ENCODE peak calls at places on chromosome 4, in six cellular contexts. One of them, this sample, is unnamed.

GRCh38 chr4:108512615-108513505 is 107.5 kb upstream of the RPL34 start:
- DNase-seq in T47D: peak; percentile 2
- DNase-seq in GM23248: peak; percentile 37
- DNase-seq in EH: peak; percentile 33
- DNase-seq in T-helper 17 cell: no peak
- DNase-seq in small intestine: peak; percentile 27
- DNase-seq in this sample: no peak

GRCh38 chr4:112717856-112718255 is 80.9 kb downstream of the LARP7 start:
- DNase-seq in T47D: no peak
- DNase-seq in GM23248: no peak
- DNase-seq in EH: no peak
- DNase-seq in T-helper 17 cell: no peak
- DNase-seq in small intestine: no peak
- DNase-seq in this sample: no peak

GRCh38 chr4:166675411-166675810 is 558.9 kb downstream of the SPOCK3 start:
- DNase-seq in T47D: no peak
- DNase-seq in GM23248: peak; percentile 1
- DNase-seq in EH: peak; percentile 28
- DNase-seq in T-helper 17 cell: no peak
- DNase-seq in small intestine: no peak
- DNase-seq in this sample: no peak

GRCh38 chr4:169122405-169122804 is 112.3 kb upstream of the CBR4 start:
- DNase-seq in T47D: no peak
- DNase-seq in GM23248: no peak
- DNase-seq in EH: no peak
- DNase-seq in T-helper 17 cell: no peak
- DNase-seq in small intestine: no peak
- DNase-seq in this sample: no peak

GRCh38 chr4:2948895-2949781 is 14.1 kb downstream of the NOP14 start:
- DNase-seq in T47D: peak; percentile 64
- DNase-seq in GM23248: peak; percentile 50
- DNase-seq in EH: peak; percentile 55
- DNase-seq in T-helper 17 cell: no peak
- DNase-seq in small intestine: peak; percentile 54
- DNase-seq in this sample: no peak

GRCh38 chr4:53532521-53532920 is 58.8 kb downstream of the LNX1 start:
- DNase-seq in T47D: no peak
- DNase-seq in GM23248: no peak
- DNase-seq in EH: peak; percentile 82
- DNase-seq in T-helper 17 cell: no peak
- DNase-seq in small intestine: no peak
- DNase-seq in this sample: no peak

GRCh38 chr4:152896819-152897218 is 39.3 kb upstream of the FHDC1 start:
- DNase-seq in T47D: no peak
- DNase-seq in GM23248: peak; percentile 41
- DNase-seq in EH: peak; percentile 1
- DNase-seq in T-helper 17 cell: no peak
- DNase-seq in small intestine: no peak
- DNase-seq in this sample: no peak

GRCh38 chr4:74056858-74057562 is 18.5 kb upstream of the CXCL3 start:
- DNase-seq in T47D: no peak
- DNase-seq in GM23248: peak; percentile 91
- DNase-seq in EH: peak; percentile 89
- DNase-seq in T-helper 17 cell: no peak
- DNase-seq in small intestine: no peak
- DNase-seq in this sample: no peak

GRCh38 chr4:172142331-172142738 is 329.1 kb downstream of the GALNTL6 start:
- DNase-seq in T47D: no peak
- DNase-seq in GM23248: peak; percentile 63
- DNase-seq in EH: peak; percentile 87
- DNase-seq in T-helper 17 cell: no peak
- DNase-seq in small intestine: no peak
- DNase-seq in this sample: no peak

GRCh38 chr4:123397276-123398150 is 918 bp downstream of the SPRY1 start:
- DNase-seq in T47D: no peak
- DNase-seq in GM23248: peak; percentile 62
- DNase-seq in EH: peak; percentile 43
- DNase-seq in T-helper 17 cell: peak; percentile 19
- DNase-seq in small intestine: peak; percentile 64
- DNase-seq in this sample: no peak

GRCh38 chr4:2647403-2648158 is 108.6 kb downstream of the TNIP2 start:
- DNase-seq in T47D: no peak
- DNase-seq in GM23248: no peak
- DNase-seq in EH: no peak
- DNase-seq in T-helper 17 cell: no peak
- DNase-seq in small intestine: peak; percentile 18
- DNase-seq in this sample: no peak

GRCh38 chr4:67891645-67892044 is 7.8 kb upstream of the TMPRSS11D start:
- DNase-seq in T47D: no peak
- DNase-seq in GM23248: no peak
- DNase-seq in EH: no peak
- DNase-seq in T-helper 17 cell: no peak
- DNase-seq in small intestine: no peak
- DNase-seq in this sample: no peak

GRCh38 chr4:150264595-150265141 is 186.4 kb downstream of the DCLK2 start:
- DNase-seq in T47D: no peak
- DNase-seq in GM23248: peak; percentile 7
- DNase-seq in EH: peak; percentile 55
- DNase-seq in T-helper 17 cell: no peak
- DNase-seq in small intestine: no peak
- DNase-seq in this sample: no peak

GRCh38 chr4:186881521-186882220 is 158.0 kb upstream of the FAT1 start:
- DNase-seq in T47D: no peak
- DNase-seq in GM23248: peak; percentile 70
- DNase-seq in EH: peak; percentile 92
- DNase-seq in T-helper 17 cell: no peak
- DNase-seq in small intestine: no peak
- DNase-seq in this sample: no peak

GRCh38 chr4:11073621-11074051 is 355.1 kb downstream of the HS3ST1 start:
- DNase-seq in T47D: no peak
- DNase-seq in GM23248: peak; percentile 8
- DNase-seq in EH: no peak
- DNase-seq in T-helper 17 cell: no peak
- DNase-seq in small intestine: peak; percentile 15
- DNase-seq in this sample: no peak

GRCh38 chr4:39636786-39637185 is 1.9 kb downstream of the SMIM14 start:
- DNase-seq in T47D: no peak
- DNase-seq in GM23248: peak; percentile 53
- DNase-seq in EH: no peak
- DNase-seq in T-helper 17 cell: no peak
- DNase-seq in small intestine: peak; percentile 45
- DNase-seq in this sample: no peak

GRCh38 chr4:176735300-176735699 is 57.4 kb downstream of the VEGFC start:
- DNase-seq in T47D: no peak
- DNase-seq in GM23248: peak; percentile 68
- DNase-seq in EH: peak; percentile 67
- DNase-seq in T-helper 17 cell: no peak
- DNase-seq in small intestine: no peak
- DNase-seq in this sample: no peak

GRCh38 chr4:61739899-61740298 is 539.8 kb downstream of the ADGRL3 start:
- DNase-seq in T47D: no peak
- DNase-seq in GM23248: no peak
- DNase-seq in EH: no peak
- DNase-seq in T-helper 17 cell: no peak
- DNase-seq in small intestine: no peak
- DNase-seq in this sample: no peak

GRCh38 chr4:185079271-185079905 is 61.1 kb downstream of the HELT start:
- DNase-seq in T47D: no peak
- DNase-seq in GM23248: no peak
- DNase-seq in EH: no peak
- DNase-seq in T-helper 17 cell: no peak
- DNase-seq in small intestine: no peak
- DNase-seq in this sample: no peak

GRCh38 chr4:5888222-5888701 is 4.6 kb downstream of the CRMP1 start:
- DNase-seq in T47D: no peak
- DNase-seq in GM23248: no peak
- DNase-seq in EH: no peak
- DNase-seq in T-helper 17 cell: no peak
- DNase-seq in small intestine: no peak
- DNase-seq in this sample: no peak